ENCODE peak calls at places on chromosome 1, in four cellular contexts. M, Z, F and N are unnamed samples. For H3K9me3, the result is how much of the 10 kb centered on the place peaks cover.

GRCh38 chr1:117611121-117611601 is 5.3 kb downstream of the TENT5C start:
- DNase-seq in Z (no peak), F (no peak), M (no peak), N (no peak)

GRCh38 chr1:25858494-25858893 is 763 bp downstream of the AUNIP start:
- DNase-seq in F (no peak), M (no peak), Z (no peak), N (no peak)

GRCh38 chr1:49364676-49365075 is 588.0 kb upstream of the BEND5 start:
- DNase-seq in F (no peak), Z (no peak), M (no peak), N (no peak)

GRCh38 chr1:172849653-172850052 is 190.8 kb downstream of the FASLG start:
- DNase-seq in F (no peak), Z (no peak), M (no peak), N (no peak)

GRCh38 chr1:73593379-73593778 is 604.6 kb downstream of the LRRIQ3 start:
- DNase-seq in M (no peak), Z (no peak), F (no peak), N (no peak)

GRCh38 chr1:8018492-8019228 is 7.4 kb downstream of the ERRFI1 start:
- DNase-seq in Z (no peak), F (no peak), M (no peak), N (no peak)

GRCh38 chr1:38138498-38139233 is 92.1 kb upstream of the POU3F1 start:
- DNase-seq in Z (peak), F (peak), M (no peak), N (no peak)

GRCh38 chr1:58896211-58897183 is 112.7 kb upstream of the JUN start:
- DNase-seq in Z (peak), M (no peak), F (no peak), N (no peak)

GRCh38 chr1:161260346-161260745 is 1.8 kb downstream of the PCP4L1 start:
- DNase-seq in F (no peak), M (no peak), Z (no peak), N (no peak)

GRCh38 chr1:179744401-179745130 is 1.5 kb downstream of the FAM163A start:
- DNase-seq in F (no peak), M (no peak), Z (no peak), N (no peak)

GRCh38 chr1:179742291-179742690 is 800 bp upstream of the FAM163A start:
- DNase-seq in F (no peak), Z (no peak), M (no peak), N (no peak)

GRCh38 chr1:179745131-179745611 is 2.1 kb downstream of the FAM163A start:
- DNase-seq in M (no peak), Z (no peak), F (no peak), N (no peak)

GRCh38 chr1:179743679-179744400 is 749 bp downstream of the FAM163A start:
- DNase-seq in M (no peak), Z (no peak), F (no peak), N (no peak)

DNA sequence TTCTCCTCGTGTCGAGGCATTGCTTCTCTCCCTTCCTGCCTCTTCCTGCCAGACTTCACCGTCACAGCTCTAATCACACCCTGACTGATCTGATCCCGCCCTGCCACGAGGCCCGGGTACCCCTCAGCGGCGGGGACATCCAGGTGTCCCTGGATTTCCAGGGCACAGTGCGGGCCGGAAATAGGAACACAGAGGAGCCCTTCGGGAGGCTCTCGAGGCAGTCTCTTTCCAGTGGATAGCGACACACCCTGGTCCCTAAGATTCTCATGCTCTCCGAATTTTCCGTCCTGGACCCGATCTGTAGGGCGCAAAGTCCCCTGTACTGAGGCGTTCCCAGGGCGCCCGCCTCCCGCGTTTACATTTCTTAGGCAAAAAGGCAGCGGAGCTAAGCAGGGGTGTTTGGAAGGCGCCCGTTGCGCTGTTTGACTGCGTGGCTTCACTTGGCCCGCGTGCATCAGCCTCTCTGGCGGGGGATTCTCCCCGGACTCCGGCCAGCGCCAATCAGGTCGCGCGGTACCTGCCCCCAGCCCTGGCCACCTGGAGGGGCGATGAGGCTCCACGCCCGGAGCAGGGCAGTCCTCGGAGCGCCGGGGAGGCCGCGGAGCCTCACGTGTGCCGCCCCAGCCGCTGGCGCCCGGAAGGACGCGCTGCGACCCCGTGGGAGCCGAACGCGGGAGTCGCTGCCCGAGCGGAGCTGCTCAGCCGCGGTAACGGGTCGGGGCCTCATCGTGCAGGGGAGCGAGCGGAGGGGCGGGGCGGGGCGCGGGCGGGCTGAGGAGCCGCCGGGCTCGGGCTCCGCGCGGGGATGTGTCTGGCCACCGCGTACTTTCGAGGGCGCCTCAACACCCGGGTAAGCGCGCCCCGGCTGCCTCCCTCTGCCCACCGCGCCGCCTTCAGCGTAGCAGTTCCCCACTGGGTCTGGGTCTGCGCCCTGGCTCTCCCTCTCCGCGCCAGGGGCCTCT is at the start of gene FAM163A:
- DNase-seq in Z (no peak), F (peak), M (peak), N (no peak)
- H3K4me3 ChIP-seq in Z (peak), F (peak), M (no peak), N (no peak)

GRCh38 chr1:31804098-31804497 is 11.7 kb downstream of the SPOCD1 start:
- DNase-seq in M (no peak), Z (no peak), F (no peak), N (no peak)
- H3K9me3 ChIP-seq in M (under half), Z (under half), F (under half), N (under half)

DNA sequence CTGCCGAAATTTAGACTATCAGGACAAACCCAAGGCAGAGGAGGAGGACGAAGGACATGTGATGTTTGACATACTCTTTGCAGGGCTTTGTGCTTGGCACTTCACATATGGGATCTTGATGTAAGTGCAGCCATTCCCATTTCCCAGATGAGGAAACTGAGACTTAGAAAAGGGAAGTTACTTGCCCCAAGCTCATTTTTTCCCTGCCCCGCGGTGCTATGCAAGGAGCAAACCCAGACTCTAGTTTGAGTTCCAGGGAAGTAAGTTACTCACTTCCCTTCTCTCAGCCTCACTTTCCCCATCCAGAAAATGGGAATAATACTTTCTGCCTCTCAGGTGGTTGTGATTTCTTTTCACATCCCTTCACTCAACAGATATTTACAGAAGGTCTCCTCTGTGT is 4.5 kb upstream of the FOXO6 start:
- DNase-seq in M (no peak), F (no peak), Z (no peak), N (no peak)
- H3K27ac ChIP-seq in M (no peak), F (no peak), Z (peak), N (no peak)

GRCh38 chr1:93714350-93714749 is 32.7 kb upstream of the BCAR3 start:
- DNase-seq in Z (no peak), F (no peak), M (no peak), N (no peak)
- H3K4me3 ChIP-seq in Z (no peak), F (no peak), M (no peak), N (no peak)

DNA sequence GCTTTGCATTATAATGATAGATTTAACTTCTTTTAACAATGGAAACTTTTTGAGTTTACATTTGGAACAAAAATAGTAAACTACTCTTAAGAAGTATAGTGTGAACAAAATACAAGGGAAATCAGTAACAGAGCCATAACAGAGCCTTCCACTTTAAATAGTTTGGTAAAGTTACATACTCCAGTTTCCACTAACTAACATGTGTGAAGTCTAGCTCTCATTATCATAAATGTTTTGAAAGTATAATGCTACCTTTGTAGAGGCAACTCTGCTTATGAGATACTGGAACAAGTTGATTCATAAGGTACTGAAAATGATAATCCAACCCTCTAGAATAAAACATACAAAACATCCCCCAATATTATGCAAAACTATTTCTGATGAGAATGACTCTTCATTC is 1155.1 kb upstream of the ADGRL2 start:
- DNase-seq in Z (no peak), M (no peak), F (no peak), N (no peak)
- H3K9me3 ChIP-seq in Z (under half), M (under half), F (under half), N (under half)

GRCh38 chr1:101235241-101235695 is 1.6 kb upstream of the S1PR1 start:
- DNase-seq in F (no peak), Z (no peak), M (no peak), N (peak)
- H3K27ac ChIP-seq in F (no peak), Z (peak), M (peak), N (peak)